ENCODE peak calls at places on chromosomes 7 and 10, in six cellular contexts. Y is dermis blood vessel endothelial cell, I is occipital lobe, Z is NCI-H345, H is gastrocnemius medialis, X is cardiac fibroblast. V is an unnamed sample.

GRCh38 chr7:111098011-111098925 is 7.3 kb downstream of the LRRN3 start:
- DNase-seq in Y (peak), H (no peak), X (peak), I (no peak), Z (peak), V (peak)

GRCh38 chr7:105205592-105206211 is 183.0 kb downstream of the SRPK2 start:
- DNase-seq in Y (peak), I (no peak), H (no peak), Z (no peak), X (peak), V (no peak)

GRCh38 chr10:98251399-98251798 is 16.6 kb downstream of the LOXL4 start:
- DNase-seq in Y (no peak), X (no peak), H (no peak), I (no peak), Z (no peak), V (no peak)

GRCh38 chr10:378930-379704 is 243.9 kb downstream of the ZMYND11 start:
- DNase-seq in X (no peak), Z (no peak), H (no peak), Y (no peak), I (no peak), V (no peak)

GRCh38 chr10:128047337-128047736 is 78.9 kb downstream of the MKI67 start:
- DNase-seq in H (peak), Y (peak), Z (no peak), X (peak), I (no peak), V (no peak)

GRCh38 chr7:22129819-22130580 is 184.3 kb upstream of the CDCA7L start:
- DNase-seq in I (no peak), H (no peak), X (no peak), Y (no peak), Z (no peak), V (no peak)

GRCh38 chr10:74975758-74976157 is 135.7 kb upstream of the SAMD8 start:
- DNase-seq in H (no peak), Y (no peak), I (no peak), X (no peak), Z (no peak), V (no peak)

GRCh38 chr10:22925088-22925487 is 2.8 kb upstream of the ARMC3 start:
- DNase-seq in Z (no peak), Y (no peak), X (no peak), H (no peak), I (no peak), V (no peak)

GRCh38 chr10:27383595-27384542 is 120.2 kb upstream of the RAB18 start:
- DNase-seq in X (no peak), I (no peak), H (no peak), Z (peak), Y (peak), V (no peak)

GRCh38 chr7:98875501-98875900 is 2.8 kb upstream of the TRRAP start:
- DNase-seq in Y (no peak), I (no peak), X (no peak), Z (no peak), H (no peak), V (no peak)

GRCh38 chr10:30731963-30732362 is 102.4 kb upstream of the LYZL2 start:
- DNase-seq in H (no peak), Z (no peak), X (no peak), Y (no peak), I (no peak), V (no peak)

V was measured in hippocampal formation.